ENCODE peak calls at places on chromosomes 13 and 19, in eight cellular contexts. One of them, this sample, is unnamed.

GRCh38 chr19:7506385-7507328 is 9.2 kb upstream of the ZNF358 start:
- DNase-seq in hypothalamus: no peak
- DNase-seq in DND-41: peak
- DNase-seq in iris pigment epithelial cell: peak
- DNase-seq in activated T-helper 1 cell treated with Interleukin-2 at 50 U/mL for 16 hours: no peak
- DNase-seq in NCI-H187 treated with DMSO at 0.1 percent for 48 hours: peak
- DNase-seq in heart right ventricle: peak
- DNase-seq in erythroblast: peak
- DNase-seq in this sample: peak

GRCh38 chr19:47240996-47241918 is 10.3 kb upstream of the BBC3 start:
- DNase-seq in hypothalamus: peak
- DNase-seq in DND-41: peak
- DNase-seq in iris pigment epithelial cell: peak
- DNase-seq in activated T-helper 1 cell treated with Interleukin-2 at 50 U/mL for 16 hours: peak
- DNase-seq in NCI-H187 treated with DMSO at 0.1 percent for 48 hours: no peak
- DNase-seq in heart right ventricle: peak
- DNase-seq in erythroblast: peak
- DNase-seq in this sample: peak

GRCh38 chr19:16458391-16459128 is 13.2 kb downstream of the EPS15L1 start:
- DNase-seq in hypothalamus: no peak
- DNase-seq in DND-41: no peak
- DNase-seq in iris pigment epithelial cell: no peak
- DNase-seq in activated T-helper 1 cell treated with Interleukin-2 at 50 U/mL for 16 hours: no peak
- DNase-seq in NCI-H187 treated with DMSO at 0.1 percent for 48 hours: no peak
- DNase-seq in heart right ventricle: no peak
- DNase-seq in erythroblast: no peak
- DNase-seq in this sample: no peak

GRCh38 chr19:30419581-30420180 is 47.5 kb downstream of the ZNF536 start:
- DNase-seq in hypothalamus: no peak
- DNase-seq in DND-41: no peak
- DNase-seq in iris pigment epithelial cell: no peak
- DNase-seq in activated T-helper 1 cell treated with Interleukin-2 at 50 U/mL for 16 hours: no peak
- DNase-seq in NCI-H187 treated with DMSO at 0.1 percent for 48 hours: no peak
- DNase-seq in heart right ventricle: no peak
- DNase-seq in erythroblast: no peak
- DNase-seq in this sample: no peak

GRCh38 chr19:49560358-49560900 is 19.9 kb downstream of the NOSIP start:
- DNase-seq in hypothalamus: peak
- DNase-seq in DND-41: no peak
- DNase-seq in iris pigment epithelial cell: no peak
- DNase-seq in activated T-helper 1 cell treated with Interleukin-2 at 50 U/mL for 16 hours: no peak
- DNase-seq in NCI-H187 treated with DMSO at 0.1 percent for 48 hours: no peak
- DNase-seq in heart right ventricle: no peak
- DNase-seq in erythroblast: no peak
- DNase-seq in this sample: no peak

GRCh38 chr13:110312669-110313031 is 5.6 kb downstream of the COL4A2 start:
- DNase-seq in hypothalamus: no peak
- DNase-seq in DND-41: no peak
- DNase-seq in iris pigment epithelial cell: peak
- DNase-seq in activated T-helper 1 cell treated with Interleukin-2 at 50 U/mL for 16 hours: no peak
- DNase-seq in NCI-H187 treated with DMSO at 0.1 percent for 48 hours: no peak
- DNase-seq in heart right ventricle: no peak
- DNase-seq in erythroblast: no peak
- DNase-seq in this sample: no peak

GRCh38 chr19:42250666-42251531 is 4.0 kb downstream of the ERF start:
- DNase-seq in hypothalamus: peak
- DNase-seq in DND-41: no peak
- DNase-seq in iris pigment epithelial cell: peak
- DNase-seq in activated T-helper 1 cell treated with Interleukin-2 at 50 U/mL for 16 hours: no peak
- DNase-seq in NCI-H187 treated with DMSO at 0.1 percent for 48 hours: no peak
- DNase-seq in heart right ventricle: peak
- DNase-seq in erythroblast: no peak
- DNase-seq in this sample: peak

GRCh38 chr13:28059214-28059613 is 41.2 kb downstream of the FLT3 start:
- DNase-seq in hypothalamus: no peak
- DNase-seq in DND-41: peak
- DNase-seq in iris pigment epithelial cell: peak
- DNase-seq in activated T-helper 1 cell treated with Interleukin-2 at 50 U/mL for 16 hours: no peak
- DNase-seq in NCI-H187 treated with DMSO at 0.1 percent for 48 hours: no peak
- DNase-seq in heart right ventricle: no peak
- DNase-seq in erythroblast: peak
- DNase-seq in this sample: peak

GRCh38 chr13:30346159-30346788 is 38.9 kb upstream of the KATNAL1 start:
- DNase-seq in hypothalamus: no peak
- DNase-seq in DND-41: peak
- DNase-seq in iris pigment epithelial cell: no peak
- DNase-seq in activated T-helper 1 cell treated with Interleukin-2 at 50 U/mL for 16 hours: peak
- DNase-seq in NCI-H187 treated with DMSO at 0.1 percent for 48 hours: no peak
- DNase-seq in heart right ventricle: no peak
- DNase-seq in erythroblast: no peak
- DNase-seq in this sample: peak

GRCh38 chr13:28401303-28402056 is 93.4 kb downstream of the FLT1 start:
- DNase-seq in hypothalamus: no peak
- DNase-seq in DND-41: no peak
- DNase-seq in iris pigment epithelial cell: peak
- DNase-seq in activated T-helper 1 cell treated with Interleukin-2 at 50 U/mL for 16 hours: no peak
- DNase-seq in NCI-H187 treated with DMSO at 0.1 percent for 48 hours: no peak
- DNase-seq in heart right ventricle: no peak
- DNase-seq in erythroblast: no peak
- DNase-seq in this sample: no peak

GRCh38 chr19:31586282-31586681 is 237.0 kb upstream of the TSHZ3 start:
- DNase-seq in hypothalamus: no peak
- DNase-seq in DND-41: no peak
- DNase-seq in iris pigment epithelial cell: peak
- DNase-seq in activated T-helper 1 cell treated with Interleukin-2 at 50 U/mL for 16 hours: no peak
- DNase-seq in NCI-H187 treated with DMSO at 0.1 percent for 48 hours: no peak
- DNase-seq in heart right ventricle: no peak
- DNase-seq in erythroblast: no peak
- DNase-seq in this sample: no peak

GRCh38 chr13:28012896-28013295 is 24.4 kb upstream of the URAD start:
- DNase-seq in hypothalamus: no peak
- DNase-seq in DND-41: no peak
- DNase-seq in iris pigment epithelial cell: no peak
- DNase-seq in activated T-helper 1 cell treated with Interleukin-2 at 50 U/mL for 16 hours: no peak
- DNase-seq in NCI-H187 treated with DMSO at 0.1 percent for 48 hours: no peak
- DNase-seq in heart right ventricle: no peak
- DNase-seq in erythroblast: no peak
- DNase-seq in this sample: no peak

GRCh38 chr13:28837111-28837510 is 17.0 kb downstream of the MTUS2 start:
- DNase-seq in hypothalamus: no peak
- DNase-seq in DND-41: no peak
- DNase-seq in iris pigment epithelial cell: no peak
- DNase-seq in activated T-helper 1 cell treated with Interleukin-2 at 50 U/mL for 16 hours: no peak
- DNase-seq in NCI-H187 treated with DMSO at 0.1 percent for 48 hours: no peak
- DNase-seq in heart right ventricle: no peak
- DNase-seq in erythroblast: no peak
- DNase-seq in this sample: no peak

GRCh38 chr19:55683449-55684261 is 8.6 kb downstream of the EPN1 start:
- DNase-seq in hypothalamus: no peak
- DNase-seq in DND-41: no peak
- DNase-seq in iris pigment epithelial cell: no peak
- DNase-seq in activated T-helper 1 cell treated with Interleukin-2 at 50 U/mL for 16 hours: no peak
- DNase-seq in NCI-H187 treated with DMSO at 0.1 percent for 48 hours: no peak
- DNase-seq in heart right ventricle: no peak
- DNase-seq in erythroblast: no peak
- DNase-seq in this sample: peak

GRCh38 chr13:52353116-52353718 is 52.8 kb downstream of the THSD1 start:
- DNase-seq in hypothalamus: no peak
- DNase-seq in DND-41: no peak
- DNase-seq in iris pigment epithelial cell: peak
- DNase-seq in activated T-helper 1 cell treated with Interleukin-2 at 50 U/mL for 16 hours: no peak
- DNase-seq in NCI-H187 treated with DMSO at 0.1 percent for 48 hours: no peak
- DNase-seq in heart right ventricle: no peak
- DNase-seq in erythroblast: no peak
- DNase-seq in this sample: no peak

GRCh38 chr13:33904431-33904830 is 86.5 kb downstream of the RFC3 start:
- DNase-seq in hypothalamus: no peak
- DNase-seq in DND-41: no peak
- DNase-seq in iris pigment epithelial cell: no peak
- DNase-seq in activated T-helper 1 cell treated with Interleukin-2 at 50 U/mL for 16 hours: no peak
- DNase-seq in NCI-H187 treated with DMSO at 0.1 percent for 48 hours: no peak
- DNase-seq in heart right ventricle: no peak
- DNase-seq in erythroblast: no peak
- DNase-seq in this sample: no peak

GRCh38 chr19:7348587-7349230 is at the start of gene ARHGEF18:
- DNase-seq in hypothalamus: no peak
- DNase-seq in DND-41: peak
- DNase-seq in iris pigment epithelial cell: peak
- DNase-seq in activated T-helper 1 cell treated with Interleukin-2 at 50 U/mL for 16 hours: peak
- DNase-seq in NCI-H187 treated with DMSO at 0.1 percent for 48 hours: no peak
- DNase-seq in heart right ventricle: no peak
- DNase-seq in erythroblast: no peak
- DNase-seq in this sample: peak

GRCh38 chr13:83167203-83167602 is 715.1 kb downstream of the SLITRK1 start:
- DNase-seq in hypothalamus: no peak
- DNase-seq in DND-41: no peak
- DNase-seq in iris pigment epithelial cell: no peak
- DNase-seq in activated T-helper 1 cell treated with Interleukin-2 at 50 U/mL for 16 hours: no peak
- DNase-seq in NCI-H187 treated with DMSO at 0.1 percent for 48 hours: no peak
- DNase-seq in heart right ventricle: no peak
- DNase-seq in erythroblast: no peak
- DNase-seq in this sample: no peak

GRCh38 chr19:511101-511841 is 4.0 kb downstream of the TPGS1 start:
- DNase-seq in hypothalamus: no peak
- DNase-seq in DND-41: peak
- DNase-seq in iris pigment epithelial cell: peak
- DNase-seq in activated T-helper 1 cell treated with Interleukin-2 at 50 U/mL for 16 hours: peak
- DNase-seq in NCI-H187 treated with DMSO at 0.1 percent for 48 hours: peak
- DNase-seq in heart right ventricle: no peak
- DNase-seq in erythroblast: peak
- DNase-seq in this sample: peak

GRCh38 chr13:50612717-50613116 is 230.8 kb downstream of the DLEU7 start:
- DNase-seq in hypothalamus: no peak
- DNase-seq in DND-41: no peak
- DNase-seq in iris pigment epithelial cell: no peak
- DNase-seq in activated T-helper 1 cell treated with Interleukin-2 at 50 U/mL for 16 hours: no peak
- DNase-seq in NCI-H187 treated with DMSO at 0.1 percent for 48 hours: no peak
- DNase-seq in heart right ventricle: no peak
- DNase-seq in erythroblast: peak
- DNase-seq in this sample: no peak

GRCh38 chr19:45645068-45645630 is 6.0 kb upstream of the EML2 start:
- DNase-seq in hypothalamus: peak
- DNase-seq in DND-41: no peak
- DNase-seq in iris pigment epithelial cell: no peak
- DNase-seq in activated T-helper 1 cell treated with Interleukin-2 at 50 U/mL for 16 hours: no peak
- DNase-seq in NCI-H187 treated with DMSO at 0.1 percent for 48 hours: no peak
- DNase-seq in heart right ventricle: no peak
- DNase-seq in erythroblast: peak
- DNase-seq in this sample: no peak

GRCh38 chr19:21084343-21084742 is 2.3 kb downstream of the ZNF714 start:
- DNase-seq in hypothalamus: no peak
- DNase-seq in DND-41: no peak
- DNase-seq in iris pigment epithelial cell: peak
- DNase-seq in activated T-helper 1 cell treated with Interleukin-2 at 50 U/mL for 16 hours: no peak
- DNase-seq in NCI-H187 treated with DMSO at 0.1 percent for 48 hours: no peak
- DNase-seq in heart right ventricle: no peak
- DNase-seq in erythroblast: no peak
- DNase-seq in this sample: no peak

GRCh38 chr19:38319421-38320258 is at the start of gene KCNK6:
- DNase-seq in hypothalamus: no peak
- DNase-seq in DND-41: peak
- DNase-seq in iris pigment epithelial cell: no peak
- DNase-seq in activated T-helper 1 cell treated with Interleukin-2 at 50 U/mL for 16 hours: peak
- DNase-seq in NCI-H187 treated with DMSO at 0.1 percent for 48 hours: no peak
- DNase-seq in heart right ventricle: peak
- DNase-seq in erythroblast: peak
- DNase-seq in this sample: peak

GRCh38 chr19:36103040-36103626 is 7.8 kb upstream of the OVOL3 start:
- DNase-seq in hypothalamus: no peak
- DNase-seq in DND-41: no peak
- DNase-seq in iris pigment epithelial cell: no peak
- DNase-seq in activated T-helper 1 cell treated with Interleukin-2 at 50 U/mL for 16 hours: no peak
- DNase-seq in NCI-H187 treated with DMSO at 0.1 percent for 48 hours: no peak
- DNase-seq in heart right ventricle: no peak
- DNase-seq in erythroblast: no peak
- DNase-seq in this sample: no peak

GRCh38 chr13:81726037-81726726 is 1385.3 kb upstream of the SPRY2 start:
- DNase-seq in hypothalamus: no peak
- DNase-seq in DND-41: no peak
- DNase-seq in iris pigment epithelial cell: no peak
- DNase-seq in activated T-helper 1 cell treated with Interleukin-2 at 50 U/mL for 16 hours: no peak
- DNase-seq in NCI-H187 treated with DMSO at 0.1 percent for 48 hours: no peak
- DNase-seq in heart right ventricle: no peak
- DNase-seq in erythroblast: no peak
- DNase-seq in this sample: no peak

GRCh38 chr13:96490590-96490989 is 400.7 kb downstream of the HS6ST3 start:
- DNase-seq in hypothalamus: no peak
- DNase-seq in DND-41: no peak
- DNase-seq in iris pigment epithelial cell: no peak
- DNase-seq in activated T-helper 1 cell treated with Interleukin-2 at 50 U/mL for 16 hours: no peak
- DNase-seq in NCI-H187 treated with DMSO at 0.1 percent for 48 hours: peak
- DNase-seq in heart right ventricle: no peak
- DNase-seq in erythroblast: no peak
- DNase-seq in this sample: no peak

GRCh38 chr19:12769689-12770088 is 5.7 kb downstream of the HOOK2 start:
- DNase-seq in hypothalamus: no peak
- DNase-seq in DND-41: no peak
- DNase-seq in iris pigment epithelial cell: no peak
- DNase-seq in activated T-helper 1 cell treated with Interleukin-2 at 50 U/mL for 16 hours: peak
- DNase-seq in NCI-H187 treated with DMSO at 0.1 percent for 48 hours: peak
- DNase-seq in heart right ventricle: no peak
- DNase-seq in erythroblast: peak
- DNase-seq in this sample: no peak

GRCh38 chr19:18743281-18743825 is 47.8 kb downstream of the COMP start:
- DNase-seq in hypothalamus: no peak
- DNase-seq in DND-41: no peak
- DNase-seq in iris pigment epithelial cell: peak
- DNase-seq in activated T-helper 1 cell treated with Interleukin-2 at 50 U/mL for 16 hours: no peak
- DNase-seq in NCI-H187 treated with DMSO at 0.1 percent for 48 hours: no peak
- DNase-seq in heart right ventricle: peak
- DNase-seq in erythroblast: peak
- DNase-seq in this sample: peak

GRCh38 chr19:13056052-13056660 is 46.5 kb downstream of the LYL1 start:
- DNase-seq in hypothalamus: no peak
- DNase-seq in DND-41: no peak
- DNase-seq in iris pigment epithelial cell: peak
- DNase-seq in activated T-helper 1 cell treated with Interleukin-2 at 50 U/mL for 16 hours: no peak
- DNase-seq in NCI-H187 treated with DMSO at 0.1 percent for 48 hours: no peak
- DNase-seq in heart right ventricle: peak
- DNase-seq in erythroblast: no peak
- DNase-seq in this sample: peak

GRCh38 chr19:35641515-35642151 is at the start of gene ETV2:
- DNase-seq in hypothalamus: no peak
- DNase-seq in DND-41: no peak
- DNase-seq in iris pigment epithelial cell: peak
- DNase-seq in activated T-helper 1 cell treated with Interleukin-2 at 50 U/mL for 16 hours: no peak
- DNase-seq in NCI-H187 treated with DMSO at 0.1 percent for 48 hours: no peak
- DNase-seq in heart right ventricle: peak
- DNase-seq in erythroblast: peak
- DNase-seq in this sample: peak

GRCh38 chr13:86813198-86813597 is 858.0 kb upstream of the SLITRK5 start:
- DNase-seq in hypothalamus: no peak
- DNase-seq in DND-41: no peak
- DNase-seq in iris pigment epithelial cell: no peak
- DNase-seq in activated T-helper 1 cell treated with Interleukin-2 at 50 U/mL for 16 hours: no peak
- DNase-seq in NCI-H187 treated with DMSO at 0.1 percent for 48 hours: no peak
- DNase-seq in heart right ventricle: no peak
- DNase-seq in erythroblast: no peak
- DNase-seq in this sample: no peak

GRCh38 chr19:11248852-11249251 is 9.4 kb downstream of the ANGPTL8 start:
- DNase-seq in hypothalamus: no peak
- DNase-seq in DND-41: no peak
- DNase-seq in iris pigment epithelial cell: no peak
- DNase-seq in activated T-helper 1 cell treated with Interleukin-2 at 50 U/mL for 16 hours: no peak
- DNase-seq in NCI-H187 treated with DMSO at 0.1 percent for 48 hours: no peak
- DNase-seq in heart right ventricle: no peak
- DNase-seq in erythroblast: no peak
- DNase-seq in this sample: no peak

GRCh38 chr13:76732367-76732766 is 153.8 kb downstream of the KCTD12 start:
- DNase-seq in hypothalamus: no peak
- DNase-seq in DND-41: no peak
- DNase-seq in iris pigment epithelial cell: no peak
- DNase-seq in activated T-helper 1 cell treated with Interleukin-2 at 50 U/mL for 16 hours: no peak
- DNase-seq in NCI-H187 treated with DMSO at 0.1 percent for 48 hours: no peak
- DNase-seq in heart right ventricle: no peak
- DNase-seq in erythroblast: no peak
- DNase-seq in this sample: no peak

GRCh38 chr19:12868540-12869112 is 12.6 kb downstream of the DNASE2 start:
- DNase-seq in hypothalamus: no peak
- DNase-seq in DND-41: peak
- DNase-seq in iris pigment epithelial cell: peak
- DNase-seq in activated T-helper 1 cell treated with Interleukin-2 at 50 U/mL for 16 hours: no peak
- DNase-seq in NCI-H187 treated with DMSO at 0.1 percent for 48 hours: no peak
- DNase-seq in heart right ventricle: no peak
- DNase-seq in erythroblast: peak
- DNase-seq in this sample: no peak